ENCODE peak calls at places on chromosomes 16 and 17, in nine cellular contexts. One of them, this sample, is unnamed.

GRCh38 chr16:86546638-86547013 is 8.4 kb downstream of the MTHFSD start:
- DNase-seq in NCI-H2081: no peak
- DNase-seq in COLO829: no peak
- DNase-seq in germinal center: no peak
- DNase-seq in HTR-8/SVneo: no peak
- DNase-seq in HAP-1: no peak
- DNase-seq in stimulated activated effector memory CD8-positive, alpha-beta T cell treated with anti-CD3 and anti-CD28 coated beads, Interleukin-12 subunit alpha, Interleukin-12 subunit beta, amount 100 ng/mL, for 72 hours: no peak
- DNase-seq in breast epithelium: peak
- DNase-seq in stimulated activated CD8-positive, alpha-beta memory T cell treated with anti-CD3 and anti-CD28 coated beads, Interleukin-7, amount 100 ng/mL, for 1 hour: no peak
- DNase-seq in this sample: no peak

GRCh38 chr17:54903375-54903774 is 2.7 kb downstream of the TOM1L1 start:
- DNase-seq in stimulated activated effector memory CD8-positive, alpha-beta T cell treated with anti-CD3 and anti-CD28 coated beads, Interleukin-12 subunit alpha, Interleukin-12 subunit beta, amount 100 ng/mL, for 72 hours: no peak
- DNase-seq in breast epithelium: peak
- DNase-seq in COLO829: no peak
- DNase-seq in HAP-1: no peak
- DNase-seq in stimulated activated CD8-positive, alpha-beta memory T cell treated with anti-CD3 and anti-CD28 coated beads, Interleukin-7, amount 100 ng/mL, for 1 hour: no peak
- DNase-seq in germinal center: no peak
- DNase-seq in NCI-H2081: no peak
- DNase-seq in HTR-8/SVneo: no peak
- DNase-seq in this sample: no peak

GRCh38 chr17:79478841-79479240 is 132.0 kb downstream of the RBFOX3 start:
- DNase-seq in NCI-H2081: no peak
- DNase-seq in COLO829: no peak
- DNase-seq in HAP-1: no peak
- DNase-seq in germinal center: no peak
- DNase-seq in stimulated activated effector memory CD8-positive, alpha-beta T cell treated with anti-CD3 and anti-CD28 coated beads, Interleukin-12 subunit alpha, Interleukin-12 subunit beta, amount 100 ng/mL, for 72 hours: no peak
- DNase-seq in stimulated activated CD8-positive, alpha-beta memory T cell treated with anti-CD3 and anti-CD28 coated beads, Interleukin-7, amount 100 ng/mL, for 1 hour: no peak
- DNase-seq in HTR-8/SVneo: no peak
- DNase-seq in breast epithelium: no peak
- DNase-seq in this sample: no peak

GRCh38 chr16:5438591-5438990 is 341.0 kb upstream of the EEF2KMT start:
- DNase-seq in stimulated activated CD8-positive, alpha-beta memory T cell treated with anti-CD3 and anti-CD28 coated beads, Interleukin-7, amount 100 ng/mL, for 1 hour: no peak
- DNase-seq in NCI-H2081: no peak
- DNase-seq in stimulated activated effector memory CD8-positive, alpha-beta T cell treated with anti-CD3 and anti-CD28 coated beads, Interleukin-12 subunit alpha, Interleukin-12 subunit beta, amount 100 ng/mL, for 72 hours: no peak
- DNase-seq in germinal center: no peak
- DNase-seq in COLO829: peak
- DNase-seq in breast epithelium: no peak
- DNase-seq in HTR-8/SVneo: no peak
- DNase-seq in HAP-1: no peak
- DNase-seq in this sample: no peak

GRCh38 chr17:83119987-83120864 is 40.8 kb downstream of the METRNL start:
- DNase-seq in HAP-1: no peak
- DNase-seq in HTR-8/SVneo: no peak
- DNase-seq in stimulated activated effector memory CD8-positive, alpha-beta T cell treated with anti-CD3 and anti-CD28 coated beads, Interleukin-12 subunit alpha, Interleukin-12 subunit beta, amount 100 ng/mL, for 72 hours: no peak
- DNase-seq in COLO829: no peak
- DNase-seq in NCI-H2081: no peak
- DNase-seq in germinal center: peak
- DNase-seq in breast epithelium: no peak
- DNase-seq in stimulated activated CD8-positive, alpha-beta memory T cell treated with anti-CD3 and anti-CD28 coated beads, Interleukin-7, amount 100 ng/mL, for 1 hour: no peak
- DNase-seq in this sample: no peak

GRCh38 chr16:71364306-71364705 is 5.8 kb downstream of the CALB2 start:
- DNase-seq in COLO829: no peak
- DNase-seq in NCI-H2081: no peak
- DNase-seq in HAP-1: no peak
- DNase-seq in breast epithelium: no peak
- DNase-seq in stimulated activated effector memory CD8-positive, alpha-beta T cell treated with anti-CD3 and anti-CD28 coated beads, Interleukin-12 subunit alpha, Interleukin-12 subunit beta, amount 100 ng/mL, for 72 hours: no peak
- DNase-seq in HTR-8/SVneo: no peak
- DNase-seq in stimulated activated CD8-positive, alpha-beta memory T cell treated with anti-CD3 and anti-CD28 coated beads, Interleukin-7, amount 100 ng/mL, for 1 hour: no peak
- DNase-seq in germinal center: no peak
- DNase-seq in this sample: no peak

GRCh38 chr17:29347831-29348281 is 42.3 kb upstream of the TAOK1 start:
- DNase-seq in stimulated activated effector memory CD8-positive, alpha-beta T cell treated with anti-CD3 and anti-CD28 coated beads, Interleukin-12 subunit alpha, Interleukin-12 subunit beta, amount 100 ng/mL, for 72 hours: no peak
- DNase-seq in NCI-H2081: no peak
- DNase-seq in HAP-1: no peak
- DNase-seq in germinal center: no peak
- DNase-seq in HTR-8/SVneo: peak
- DNase-seq in stimulated activated CD8-positive, alpha-beta memory T cell treated with anti-CD3 and anti-CD28 coated beads, Interleukin-7, amount 100 ng/mL, for 1 hour: no peak
- DNase-seq in breast epithelium: peak
- DNase-seq in COLO829: no peak
- DNase-seq in this sample: no peak

GRCh38 chr16:83356266-83356665 is 451.5 kb upstream of the HSBP1 start:
- DNase-seq in COLO829: peak
- DNase-seq in breast epithelium: no peak
- DNase-seq in germinal center: peak
- DNase-seq in stimulated activated effector memory CD8-positive, alpha-beta T cell treated with anti-CD3 and anti-CD28 coated beads, Interleukin-12 subunit alpha, Interleukin-12 subunit beta, amount 100 ng/mL, for 72 hours: no peak
- DNase-seq in HAP-1: peak
- DNase-seq in HTR-8/SVneo: peak
- DNase-seq in NCI-H2081: peak
- DNase-seq in stimulated activated CD8-positive, alpha-beta memory T cell treated with anti-CD3 and anti-CD28 coated beads, Interleukin-7, amount 100 ng/mL, for 1 hour: no peak
- DNase-seq in this sample: peak

GRCh38 chr16:85103096-85104079 is 8.9 kb downstream of the CIBAR2 start:
- DNase-seq in HAP-1: no peak
- DNase-seq in stimulated activated CD8-positive, alpha-beta memory T cell treated with anti-CD3 and anti-CD28 coated beads, Interleukin-7, amount 100 ng/mL, for 1 hour: no peak
- DNase-seq in COLO829: no peak
- DNase-seq in breast epithelium: no peak
- DNase-seq in germinal center: no peak
- DNase-seq in stimulated activated effector memory CD8-positive, alpha-beta T cell treated with anti-CD3 and anti-CD28 coated beads, Interleukin-12 subunit alpha, Interleukin-12 subunit beta, amount 100 ng/mL, for 72 hours: no peak
- DNase-seq in HTR-8/SVneo: no peak
- DNase-seq in NCI-H2081: no peak
- DNase-seq in this sample: no peak

GRCh38 chr17:77916771-77917481 is 41.6 kb upstream of the TNRC6C start:
- DNase-seq in stimulated activated effector memory CD8-positive, alpha-beta T cell treated with anti-CD3 and anti-CD28 coated beads, Interleukin-12 subunit alpha, Interleukin-12 subunit beta, amount 100 ng/mL, for 72 hours: no peak
- DNase-seq in COLO829: no peak
- DNase-seq in stimulated activated CD8-positive, alpha-beta memory T cell treated with anti-CD3 and anti-CD28 coated beads, Interleukin-7, amount 100 ng/mL, for 1 hour: no peak
- DNase-seq in germinal center: peak
- DNase-seq in HTR-8/SVneo: no peak
- DNase-seq in HAP-1: no peak
- DNase-seq in breast epithelium: no peak
- DNase-seq in NCI-H2081: no peak
- DNase-seq in this sample: no peak

GRCh38 chr17:43945074-43945824 is 3.0 kb upstream of the PPY start:
- DNase-seq in NCI-H2081: no peak
- DNase-seq in COLO829: no peak
- DNase-seq in breast epithelium: no peak
- DNase-seq in germinal center: no peak
- DNase-seq in stimulated activated effector memory CD8-positive, alpha-beta T cell treated with anti-CD3 and anti-CD28 coated beads, Interleukin-12 subunit alpha, Interleukin-12 subunit beta, amount 100 ng/mL, for 72 hours: no peak
- DNase-seq in HTR-8/SVneo: no peak
- DNase-seq in HAP-1: peak
- DNase-seq in stimulated activated CD8-positive, alpha-beta memory T cell treated with anti-CD3 and anti-CD28 coated beads, Interleukin-7, amount 100 ng/mL, for 1 hour: no peak
- DNase-seq in this sample: no peak

GRCh38 chr16:22775220-22775912 is 38.6 kb upstream of the HS3ST2 start:
- DNase-seq in HAP-1: no peak
- DNase-seq in NCI-H2081: no peak
- DNase-seq in COLO829: no peak
- DNase-seq in stimulated activated effector memory CD8-positive, alpha-beta T cell treated with anti-CD3 and anti-CD28 coated beads, Interleukin-12 subunit alpha, Interleukin-12 subunit beta, amount 100 ng/mL, for 72 hours: no peak
- DNase-seq in germinal center: no peak
- DNase-seq in HTR-8/SVneo: no peak
- DNase-seq in breast epithelium: no peak
- DNase-seq in stimulated activated CD8-positive, alpha-beta memory T cell treated with anti-CD3 and anti-CD28 coated beads, Interleukin-7, amount 100 ng/mL, for 1 hour: no peak
- DNase-seq in this sample: no peak

GRCh38 chr16:81632392-81633146 is 146.5 kb upstream of the PLCG2 start:
- DNase-seq in HAP-1: no peak
- DNase-seq in COLO829: no peak
- DNase-seq in breast epithelium: peak
- DNase-seq in stimulated activated CD8-positive, alpha-beta memory T cell treated with anti-CD3 and anti-CD28 coated beads, Interleukin-7, amount 100 ng/mL, for 1 hour: peak
- DNase-seq in germinal center: no peak
- DNase-seq in stimulated activated effector memory CD8-positive, alpha-beta T cell treated with anti-CD3 and anti-CD28 coated beads, Interleukin-12 subunit alpha, Interleukin-12 subunit beta, amount 100 ng/mL, for 72 hours: peak
- DNase-seq in NCI-H2081: no peak
- DNase-seq in HTR-8/SVneo: peak
- DNase-seq in this sample: no peak

GRCh38 chr17:50931003-50931878 is 65.1 kb upstream of the TOB1 start:
- DNase-seq in stimulated activated effector memory CD8-positive, alpha-beta T cell treated with anti-CD3 and anti-CD28 coated beads, Interleukin-12 subunit alpha, Interleukin-12 subunit beta, amount 100 ng/mL, for 72 hours: no peak
- DNase-seq in NCI-H2081: peak
- DNase-seq in COLO829: no peak
- DNase-seq in germinal center: peak
- DNase-seq in HAP-1: peak
- DNase-seq in HTR-8/SVneo: peak
- DNase-seq in breast epithelium: no peak
- DNase-seq in stimulated activated CD8-positive, alpha-beta memory T cell treated with anti-CD3 and anti-CD28 coated beads, Interleukin-7, amount 100 ng/mL, for 1 hour: no peak
- DNase-seq in this sample: peak

This sample was measured in neural crest cell.